ENCODE peak calls at places on chromosomes 5 and 9, in nine cellular contexts. One of them, this sample, is unnamed. For H3K27me3, the result is how much of the 10 kb centered on the place peaks cover.

GRCh38 chr5:68656936-68657857 is 436.6 kb upstream of the SLC30A5 start:
- DNase-seq in Panc1: no peak
- DNase-seq in IMR-90: no peak
- DNase-seq in HL-60: no peak
- DNase-seq in CD8-positive, alpha-beta T cell: no peak
- DNase-seq in fibroblast of lung: peak
- DNase-seq in upper lobe of right lung: no peak
- DNase-seq in suprapubic skin: no peak
- DNase-seq in adrenal gland: no peak
- DNase-seq in this sample: no peak

GRCh38 chr5:35202319-35203111 is 27.8 kb downstream of the PRLR start:
- DNase-seq in upper lobe of right lung: no peak
- DNase-seq in IMR-90: peak
- DNase-seq in Panc1: no peak
- DNase-seq in CD8-positive, alpha-beta T cell: no peak
- DNase-seq in HL-60: peak
- DNase-seq in suprapubic skin: no peak
- DNase-seq in adrenal gland: peak
- DNase-seq in fibroblast of lung: peak
- DNase-seq in this sample: peak

GRCh38 chr9:81522721-81523551 is 166.4 kb downstream of the TLE1 start:
- DNase-seq in IMR-90: peak
- DNase-seq in upper lobe of right lung: no peak
- DNase-seq in adrenal gland: peak
- DNase-seq in suprapubic skin: no peak
- DNase-seq in fibroblast of lung: peak
- DNase-seq in Panc1: no peak
- DNase-seq in CD8-positive, alpha-beta T cell: no peak
- DNase-seq in HL-60: peak
- DNase-seq in this sample: no peak

GRCh38 chr9:78280982-78281668 is 15.8 kb upstream of the PSAT1 start:
- DNase-seq in fibroblast of lung: peak
- DNase-seq in IMR-90: peak
- DNase-seq in Panc1: no peak
- DNase-seq in HL-60: peak
- DNase-seq in CD8-positive, alpha-beta T cell: no peak
- DNase-seq in suprapubic skin: no peak
- DNase-seq in adrenal gland: peak
- DNase-seq in upper lobe of right lung: peak
- DNase-seq in this sample: no peak

GRCh38 chr5:163478126-163478981 is 17.9 kb downstream of the HMMR start:
- DNase-seq in HL-60: no peak
- DNase-seq in CD8-positive, alpha-beta T cell: no peak
- DNase-seq in fibroblast of lung: peak
- DNase-seq in IMR-90: peak
- DNase-seq in Panc1: no peak
- DNase-seq in adrenal gland: no peak
- DNase-seq in upper lobe of right lung: no peak
- DNase-seq in suprapubic skin: no peak
- DNase-seq in this sample: no peak

GRCh38 chr5:158463971-158464370 is 605.0 kb upstream of the CLINT1 start:
- DNase-seq in fibroblast of lung: peak
- DNase-seq in CD8-positive, alpha-beta T cell: no peak
- DNase-seq in Panc1: no peak
- DNase-seq in HL-60: peak
- DNase-seq in IMR-90: peak
- DNase-seq in upper lobe of right lung: no peak
- DNase-seq in adrenal gland: peak
- DNase-seq in suprapubic skin: peak
- DNase-seq in this sample: no peak

GRCh38 chr9:103991001-103991400 is 103.1 kb upstream of the SMC2 start:
- DNase-seq in adrenal gland: no peak
- DNase-seq in upper lobe of right lung: no peak
- DNase-seq in suprapubic skin: no peak
- DNase-seq in Panc1: no peak
- DNase-seq in fibroblast of lung: no peak
- DNase-seq in IMR-90: no peak
- DNase-seq in CD8-positive, alpha-beta T cell: no peak
- DNase-seq in HL-60: no peak
- DNase-seq in this sample: no peak

GRCh38 chr9:137611623-137612609 is 6.4 kb downstream of the ARRDC1 start:
- DNase-seq in Panc1: peak
- DNase-seq in suprapubic skin: no peak
- DNase-seq in fibroblast of lung: peak
- DNase-seq in CD8-positive, alpha-beta T cell: no peak
- DNase-seq in upper lobe of right lung: peak
- DNase-seq in IMR-90: peak
- DNase-seq in HL-60: no peak
- DNase-seq in adrenal gland: peak
- DNase-seq in this sample: no peak

GRCh38 chr5:137714494-137714893 is 21.4 kb downstream of the KLHL3 start:
- DNase-seq in upper lobe of right lung: no peak
- DNase-seq in CD8-positive, alpha-beta T cell: no peak
- DNase-seq in IMR-90: no peak
- DNase-seq in suprapubic skin: no peak
- DNase-seq in fibroblast of lung: no peak
- DNase-seq in Panc1: no peak
- DNase-seq in HL-60: no peak
- DNase-seq in adrenal gland: no peak
- DNase-seq in this sample: no peak

GRCh38 chr9:6590329-6590728 is 55.2 kb downstream of the GLDC start:
- DNase-seq in Panc1: no peak
- DNase-seq in CD8-positive, alpha-beta T cell: no peak
- DNase-seq in HL-60: peak
- DNase-seq in upper lobe of right lung: no peak
- DNase-seq in IMR-90: no peak
- DNase-seq in suprapubic skin: no peak
- DNase-seq in fibroblast of lung: no peak
- DNase-seq in adrenal gland: no peak
- DNase-seq in this sample: no peak

GRCh38 chr5:67886761-67887160 is 328.8 kb upstream of the PIK3R1 start:
- DNase-seq in Panc1: no peak
- DNase-seq in suprapubic skin: no peak
- DNase-seq in CD8-positive, alpha-beta T cell: no peak
- DNase-seq in fibroblast of lung: no peak
- DNase-seq in upper lobe of right lung: no peak
- DNase-seq in HL-60: no peak
- DNase-seq in adrenal gland: no peak
- DNase-seq in IMR-90: no peak
- DNase-seq in this sample: no peak

GRCh38 chr9:69186841-69187611 is 12.9 kb downstream of the TJP2 start:
- DNase-seq in fibroblast of lung: peak
- DNase-seq in suprapubic skin: no peak
- DNase-seq in adrenal gland: no peak
- DNase-seq in IMR-90: peak
- DNase-seq in Panc1: no peak
- DNase-seq in HL-60: no peak
- DNase-seq in upper lobe of right lung: no peak
- DNase-seq in CD8-positive, alpha-beta T cell: no peak
- DNase-seq in this sample: no peak

GRCh38 chr9:1732670-1733069 is 282.5 kb upstream of the SMARCA2 start:
- DNase-seq in upper lobe of right lung: no peak
- DNase-seq in adrenal gland: no peak
- DNase-seq in fibroblast of lung: no peak
- DNase-seq in HL-60: no peak
- DNase-seq in IMR-90: no peak
- DNase-seq in suprapubic skin: no peak
- DNase-seq in CD8-positive, alpha-beta T cell: no peak
- DNase-seq in Panc1: no peak
- DNase-seq in this sample: no peak

GRCh38 chr9:1722404-1722803 is 292.7 kb upstream of the SMARCA2 start:
- DNase-seq in Panc1: no peak
- DNase-seq in IMR-90: no peak
- DNase-seq in fibroblast of lung: no peak
- DNase-seq in upper lobe of right lung: no peak
- DNase-seq in CD8-positive, alpha-beta T cell: no peak
- DNase-seq in HL-60: no peak
- DNase-seq in suprapubic skin: no peak
- DNase-seq in adrenal gland: no peak
- DNase-seq in this sample: no peak

GRCh38 chr9:1729631-1730030 is 285.5 kb upstream of the SMARCA2 start:
- DNase-seq in CD8-positive, alpha-beta T cell: no peak
- DNase-seq in upper lobe of right lung: no peak
- DNase-seq in fibroblast of lung: no peak
- DNase-seq in suprapubic skin: no peak
- DNase-seq in HL-60: no peak
- DNase-seq in IMR-90: no peak
- DNase-seq in adrenal gland: no peak
- DNase-seq in Panc1: no peak
- DNase-seq in this sample: no peak

GRCh38 chr9:1723616-1724015 is 291.5 kb upstream of the SMARCA2 start:
- DNase-seq in upper lobe of right lung: no peak
- DNase-seq in HL-60: no peak
- DNase-seq in suprapubic skin: no peak
- DNase-seq in CD8-positive, alpha-beta T cell: no peak
- DNase-seq in fibroblast of lung: no peak
- DNase-seq in adrenal gland: no peak
- DNase-seq in IMR-90: no peak
- DNase-seq in Panc1: no peak
- DNase-seq in this sample: no peak

DNA sequence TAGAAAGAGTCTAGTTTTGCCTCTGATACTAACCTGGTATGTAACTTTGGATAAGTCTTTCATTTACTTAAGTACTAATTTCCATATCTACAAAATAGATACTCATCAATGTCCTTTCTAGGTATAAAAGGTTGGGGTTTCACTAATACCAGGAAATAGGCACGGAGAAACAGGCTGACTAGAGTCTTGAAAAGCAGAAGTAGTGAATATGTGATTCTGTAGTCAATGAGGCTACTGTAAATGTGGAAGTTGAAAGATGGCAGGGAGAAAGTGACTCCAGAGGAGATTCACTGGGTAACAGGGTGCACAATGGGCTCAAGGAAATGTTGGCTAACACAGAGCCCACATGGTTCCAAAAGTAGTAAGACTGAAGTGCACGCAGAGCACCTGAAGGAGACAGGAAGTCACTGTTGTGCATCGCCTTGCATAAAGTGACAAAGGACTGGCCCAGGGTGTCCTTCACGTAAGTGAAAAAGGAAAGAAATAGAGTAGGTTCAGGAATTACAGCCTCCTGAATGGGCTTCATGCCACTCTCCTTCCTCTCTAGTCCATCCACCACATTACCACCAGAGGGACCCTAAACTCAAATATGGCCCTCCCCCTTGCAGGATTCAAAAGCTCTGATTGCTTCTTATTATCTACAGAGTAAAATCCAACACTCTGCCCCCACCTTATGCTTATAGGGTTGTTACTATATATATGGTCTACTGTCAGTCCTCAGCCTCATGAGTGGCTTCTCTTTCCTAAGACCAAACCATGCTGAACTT is 288.0 kb upstream of the SMARCA2 start:
- DNase-seq in IMR-90: no peak
- DNase-seq in HL-60: no peak
- DNase-seq in Panc1: no peak
- DNase-seq in adrenal gland: no peak
- DNase-seq in fibroblast of lung: no peak
- DNase-seq in CD8-positive, alpha-beta T cell: no peak
- DNase-seq in upper lobe of right lung: no peak
- DNase-seq in suprapubic skin: no peak
- DNase-seq in this sample: no peak
- TF ChIP-seq CTCF in IMR-90: no peak
- TF ChIP-seq CTCF in HL-60: no peak
- TF ChIP-seq CTCF in Panc1: no peak
- TF ChIP-seq CTCF in adrenal gland: no peak
- TF ChIP-seq CTCF in fibroblast of lung: no peak
- TF ChIP-seq CTCF in CD8-positive, alpha-beta T cell: peak
- TF ChIP-seq CTCF in upper lobe of right lung: peak
- TF ChIP-seq CTCF in suprapubic skin: no peak
- TF ChIP-seq CTCF in this sample: peak

DNA sequence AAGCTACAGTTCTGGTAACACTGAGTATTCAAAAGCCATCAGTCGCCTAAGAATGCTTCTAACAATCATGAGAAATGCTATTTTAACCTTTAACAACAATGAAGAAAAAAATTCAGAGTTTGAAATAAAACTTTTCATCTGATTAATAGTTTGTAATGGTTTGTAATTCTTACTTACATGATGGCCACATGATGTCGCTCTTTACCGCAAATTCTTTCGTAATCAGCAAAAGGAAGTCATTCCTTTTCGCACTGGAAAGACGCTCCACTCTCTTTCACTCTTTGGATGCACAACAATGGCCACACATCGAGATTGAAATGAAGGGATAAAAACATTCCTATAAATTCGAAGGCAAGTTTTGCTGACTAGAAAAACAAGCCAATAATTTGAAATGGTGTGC is at the start of gene PCDHA7:
- DNase-seq in HL-60: no peak
- DNase-seq in adrenal gland: no peak
- DNase-seq in CD8-positive, alpha-beta T cell: no peak
- DNase-seq in fibroblast of lung: peak
- DNase-seq in Panc1: no peak
- DNase-seq in IMR-90: peak
- DNase-seq in upper lobe of right lung: no peak
- DNase-seq in suprapubic skin: no peak
- DNase-seq in this sample: no peak
- H3K27me3 ChIP-seq in HL-60: under half
- H3K27me3 ChIP-seq in adrenal gland: under half
- H3K27me3 ChIP-seq in CD8-positive, alpha-beta T cell: under half
- H3K27me3 ChIP-seq in fibroblast of lung: under half
- H3K27me3 ChIP-seq in Panc1: under half
- H3K27me3 ChIP-seq in IMR-90: under half
- H3K27me3 ChIP-seq in upper lobe of right lung: under half
- H3K27me3 ChIP-seq in suprapubic skin: under half
- H3K27me3 ChIP-seq in this sample: under half

GRCh38 chr5:13898569-13898968 is 45.9 kb downstream of the DNAH5 start:
- DNase-seq in fibroblast of lung: no peak
- DNase-seq in suprapubic skin: no peak
- DNase-seq in IMR-90: no peak
- DNase-seq in adrenal gland: no peak
- DNase-seq in CD8-positive, alpha-beta T cell: no peak
- DNase-seq in HL-60: no peak
- DNase-seq in Panc1: no peak
- DNase-seq in upper lobe of right lung: no peak
- DNase-seq in this sample: no peak
- TF ChIP-seq CTCF in fibroblast of lung: no peak
- TF ChIP-seq CTCF in suprapubic skin: no peak
- TF ChIP-seq CTCF in IMR-90: no peak
- TF ChIP-seq CTCF in adrenal gland: no peak
- TF ChIP-seq CTCF in CD8-positive, alpha-beta T cell: no peak
- TF ChIP-seq CTCF in HL-60: no peak
- TF ChIP-seq CTCF in Panc1: no peak
- TF ChIP-seq CTCF in upper lobe of right lung: no peak
- TF ChIP-seq CTCF in this sample: no peak

DNA sequence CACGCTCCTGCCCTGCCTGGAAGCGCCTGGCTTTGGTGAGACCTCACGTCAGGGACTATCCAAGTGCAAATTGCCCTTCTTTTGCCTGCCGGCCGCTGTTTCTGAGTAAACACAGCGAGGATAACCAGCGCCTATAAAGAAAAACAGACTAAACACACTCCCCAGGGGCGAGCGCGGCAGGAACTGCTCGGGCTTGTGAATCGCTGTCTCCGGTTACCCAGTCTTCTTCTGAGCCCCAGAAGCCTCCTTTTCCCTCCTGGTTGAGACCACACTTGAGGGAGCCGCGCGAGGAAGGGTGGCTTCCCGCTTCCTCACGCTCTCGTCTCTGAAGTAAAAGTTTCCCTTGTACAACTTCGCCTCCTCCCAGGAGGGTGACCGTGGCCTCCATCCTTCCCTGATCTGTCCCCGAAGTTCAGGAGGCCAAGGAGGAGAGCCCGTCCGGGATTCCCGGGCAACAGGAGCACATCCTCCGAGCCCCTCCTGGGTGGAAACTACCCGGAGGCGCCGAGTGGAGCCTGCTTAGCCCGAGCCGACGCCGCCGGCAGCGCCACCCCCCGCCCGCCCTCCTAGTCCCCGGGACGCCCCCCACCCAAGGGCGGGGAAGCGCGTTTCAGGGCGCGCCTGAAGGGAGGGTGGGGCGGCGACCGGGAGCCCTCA is 1.0 kb downstream of the HCN1 start:
- DNase-seq in upper lobe of right lung: no peak
- DNase-seq in adrenal gland: no peak
- DNase-seq in Panc1: no peak
- DNase-seq in CD8-positive, alpha-beta T cell: no peak
- DNase-seq in IMR-90: no peak
- DNase-seq in fibroblast of lung: no peak
- DNase-seq in HL-60: no peak
- DNase-seq in suprapubic skin: no peak
- DNase-seq in this sample: no peak
- H3K27me3 ChIP-seq in upper lobe of right lung: under half
- H3K27me3 ChIP-seq in adrenal gland: under half
- H3K27me3 ChIP-seq in Panc1: under half
- H3K27me3 ChIP-seq in CD8-positive, alpha-beta T cell: under half
- H3K27me3 ChIP-seq in IMR-90: under half
- H3K27me3 ChIP-seq in fibroblast of lung: under half
- H3K27me3 ChIP-seq in HL-60: under half
- H3K27me3 ChIP-seq in suprapubic skin: half or more
- H3K27me3 ChIP-seq in this sample: under half

This sample was measured in Peyer's patch.